ENCODE peak calls at places on chromosomes 1 and 21, in nine cellular contexts. V, J, N, E, W, H, Y, L and K are unnamed samples.
A peak's percentile ranks its signal among the peaks of the same experiment; 100 is the strongest.

GRCh38 chr1:119871881-119872280 is 24.4 kb downstream of the ADAM30 start:
- DNase-seq in V (peak; percentile 76), J (no peak), N (no peak), E (no peak), W (no peak), H (no peak), Y (no peak), L (no peak), K (no peak)

GRCh38 chr1:204438628-204439027 is 27.0 kb upstream of the PPP1R15B start:
- DNase-seq in V (peak; percentile 99), J (no peak), N (peak; percentile 94), E (no peak), W (no peak), H (no peak), Y (no peak), L (peak; percentile 67), K (no peak)

GRCh38 chr1:145690587-145691558 is 16.3 kb downstream of the PDZK1 start:
- DNase-seq in V (peak; percentile 87), J (no peak), N (peak; percentile 60), E (no peak), W (no peak), H (no peak), Y (no peak), L (no peak), K (no peak)

GRCh38 chr1:115251856-115252255 is 86.2 kb downstream of the NGF start:
- DNase-seq in V (peak; percentile 96), J (no peak), N (peak; percentile 83), E (no peak), W (no peak), H (no peak), Y (no peak), L (no peak), K (no peak)

GRCh38 chr1:113769599-113769970 is 10.3 kb upstream of the PHTF1 start:
- DNase-seq in V (no peak), J (no peak), N (no peak), E (no peak), W (no peak), H (no peak), Y (no peak), L (no peak), K (no peak)

GRCh38 chr1:66381626-66382275 is 152.2 kb upstream of the SGIP1 start:
- DNase-seq in V (no peak), J (no peak), N (no peak), E (no peak), W (no peak), H (no peak), Y (no peak), L (no peak), K (no peak)

GRCh38 chr21:41024341-41025056 is 143.5 kb upstream of the BACE2 start:
- DNase-seq in V (no peak), J (no peak), N (no peak), E (no peak), W (no peak), H (no peak), Y (no peak), L (no peak), K (no peak)

GRCh38 chr1:54375331-54376084 is 30.7 kb downstream of the SSBP3 start:
- DNase-seq in V (no peak), J (no peak), N (no peak), E (no peak), W (no peak), H (no peak), Y (no peak), L (no peak), K (no peak)

GRCh38 chr21:44818636-44819011 is 762 bp upstream of the SUMO3 start:
- DNase-seq in V (no peak), J (no peak), N (no peak), E (no peak), W (no peak), H (no peak), Y (no peak), L (no peak), K (no peak)